ENCODE peak calls at places on chromosomes 6 and 20, in six cellular contexts. One of them, this sample, is unnamed.

GRCh38 chr6:133888931-133889556 is at the start of gene TCF21:
- DNase-seq in hypothalamus: no peak
- DNase-seq in activated T-cell treated with anti-CD3 and anti-CD28 coated beads for 1 hour: no peak
- DNase-seq in activated CD4-positive, alpha-beta memory T cell treated with anti-CD3 and anti-CD28 coated beads, Interleukin-2, amount 10 ng/mL, durations not matched to agents 7 days and 5 days: no peak
- DNase-seq in effector CD4-positive, alpha-beta T cell: no peak
- DNase-seq in NCI-H1105: no peak
- DNase-seq in this sample: no peak

GRCh38 chr6:47306887-47307286 is 2.8 kb downstream of the TNFRSF21 start:
- DNase-seq in activated T-cell treated with anti-CD3 and anti-CD28 coated beads for 1 hour: no peak
- DNase-seq in effector CD4-positive, alpha-beta T cell: no peak
- DNase-seq in activated CD4-positive, alpha-beta memory T cell treated with anti-CD3 and anti-CD28 coated beads, Interleukin-2, amount 10 ng/mL, durations not matched to agents 7 days and 5 days: no peak
- DNase-seq in NCI-H1105: no peak
- DNase-seq in hypothalamus: no peak
- DNase-seq in this sample: no peak

GRCh38 chr6:157649311-157650260 is 173.5 kb upstream of the SNX9 start:
- DNase-seq in effector CD4-positive, alpha-beta T cell: no peak
- DNase-seq in activated CD4-positive, alpha-beta memory T cell treated with anti-CD3 and anti-CD28 coated beads, Interleukin-2, amount 10 ng/mL, durations not matched to agents 7 days and 5 days: no peak
- DNase-seq in activated T-cell treated with anti-CD3 and anti-CD28 coated beads for 1 hour: no peak
- DNase-seq in NCI-H1105: peak; percentile 89
- DNase-seq in hypothalamus: no peak
- DNase-seq in this sample: no peak

GRCh38 chr6:15441215-15441868 is 195.5 kb downstream of the JARID2 start:
- DNase-seq in NCI-H1105: peak; percentile 44
- DNase-seq in activated T-cell treated with anti-CD3 and anti-CD28 coated beads for 1 hour: peak; percentile 14
- DNase-seq in effector CD4-positive, alpha-beta T cell: peak; percentile 17
- DNase-seq in hypothalamus: no peak
- DNase-seq in activated CD4-positive, alpha-beta memory T cell treated with anti-CD3 and anti-CD28 coated beads, Interleukin-2, amount 10 ng/mL, durations not matched to agents 7 days and 5 days: peak; percentile 44
- DNase-seq in this sample: no peak

GRCh38 chr20:49846206-49846807 is 33.7 kb downstream of the SLC9A8 start:
- DNase-seq in hypothalamus: no peak
- DNase-seq in NCI-H1105: peak; percentile 51
- DNase-seq in effector CD4-positive, alpha-beta T cell: peak; percentile 52
- DNase-seq in activated T-cell treated with anti-CD3 and anti-CD28 coated beads for 1 hour: peak; percentile 30
- DNase-seq in activated CD4-positive, alpha-beta memory T cell treated with anti-CD3 and anti-CD28 coated beads, Interleukin-2, amount 10 ng/mL, durations not matched to agents 7 days and 5 days: peak; percentile 50
- DNase-seq in this sample: peak; percentile 59

GRCh38 chr6:158801655-158802294 is 17.4 kb downstream of the EZR start:
- DNase-seq in activated T-cell treated with anti-CD3 and anti-CD28 coated beads for 1 hour: no peak
- DNase-seq in activated CD4-positive, alpha-beta memory T cell treated with anti-CD3 and anti-CD28 coated beads, Interleukin-2, amount 10 ng/mL, durations not matched to agents 7 days and 5 days: no peak
- DNase-seq in effector CD4-positive, alpha-beta T cell: no peak
- DNase-seq in hypothalamus: no peak
- DNase-seq in NCI-H1105: no peak
- DNase-seq in this sample: peak; percentile 4

GRCh38 chr20:4919047-4919704 is 82.1 kb downstream of the SLC23A2 start:
- DNase-seq in hypothalamus: no peak
- DNase-seq in effector CD4-positive, alpha-beta T cell: no peak
- DNase-seq in NCI-H1105: no peak
- DNase-seq in activated T-cell treated with anti-CD3 and anti-CD28 coated beads for 1 hour: no peak
- DNase-seq in activated CD4-positive, alpha-beta memory T cell treated with anti-CD3 and anti-CD28 coated beads, Interleukin-2, amount 10 ng/mL, durations not matched to agents 7 days and 5 days: no peak
- DNase-seq in this sample: no peak

GRCh38 chr6:108175592-108176279 is 9.9 kb downstream of the NR2E1 start:
- DNase-seq in activated CD4-positive, alpha-beta memory T cell treated with anti-CD3 and anti-CD28 coated beads, Interleukin-2, amount 10 ng/mL, durations not matched to agents 7 days and 5 days: peak; percentile 18
- DNase-seq in hypothalamus: no peak
- DNase-seq in effector CD4-positive, alpha-beta T cell: no peak
- DNase-seq in NCI-H1105: no peak
- DNase-seq in activated T-cell treated with anti-CD3 and anti-CD28 coated beads for 1 hour: no peak
- DNase-seq in this sample: no peak

GRCh38 chr20:1802385-1803215 is 92.6 kb upstream of the SIRPA start:
- DNase-seq in activated T-cell treated with anti-CD3 and anti-CD28 coated beads for 1 hour: peak; percentile 10
- DNase-seq in activated CD4-positive, alpha-beta memory T cell treated with anti-CD3 and anti-CD28 coated beads, Interleukin-2, amount 10 ng/mL, durations not matched to agents 7 days and 5 days: peak; percentile 30
- DNase-seq in effector CD4-positive, alpha-beta T cell: no peak
- DNase-seq in hypothalamus: peak; percentile 87
- DNase-seq in NCI-H1105: peak; percentile 68
- DNase-seq in this sample: peak; percentile 25

GRCh38 chr20:47360207-47360488 is 3.6 kb upstream of the ZMYND8 start:
- DNase-seq in activated CD4-positive, alpha-beta memory T cell treated with anti-CD3 and anti-CD28 coated beads, Interleukin-2, amount 10 ng/mL, durations not matched to agents 7 days and 5 days: no peak
- DNase-seq in hypothalamus: no peak
- DNase-seq in NCI-H1105: no peak
- DNase-seq in activated T-cell treated with anti-CD3 and anti-CD28 coated beads for 1 hour: no peak
- DNase-seq in effector CD4-positive, alpha-beta T cell: no peak
- DNase-seq in this sample: no peak

GRCh38 chr6:39861663-39862062 is 69.5 kb downstream of the DAAM2 start:
- DNase-seq in activated CD4-positive, alpha-beta memory T cell treated with anti-CD3 and anti-CD28 coated beads, Interleukin-2, amount 10 ng/mL, durations not matched to agents 7 days and 5 days: no peak
- DNase-seq in activated T-cell treated with anti-CD3 and anti-CD28 coated beads for 1 hour: no peak
- DNase-seq in hypothalamus: no peak
- DNase-seq in NCI-H1105: no peak
- DNase-seq in effector CD4-positive, alpha-beta T cell: no peak
- DNase-seq in this sample: no peak

GRCh38 chr20:33172781-33173180 is 4.8 kb downstream of the BPIFA2 start:
- DNase-seq in NCI-H1105: peak; percentile 52
- DNase-seq in effector CD4-positive, alpha-beta T cell: no peak
- DNase-seq in activated T-cell treated with anti-CD3 and anti-CD28 coated beads for 1 hour: no peak
- DNase-seq in activated CD4-positive, alpha-beta memory T cell treated with anti-CD3 and anti-CD28 coated beads, Interleukin-2, amount 10 ng/mL, durations not matched to agents 7 days and 5 days: no peak
- DNase-seq in hypothalamus: no peak
- DNase-seq in this sample: no peak

GRCh38 chr6:65922049-65922448 is 215.0 kb upstream of the EYS start:
- DNase-seq in NCI-H1105: no peak
- DNase-seq in effector CD4-positive, alpha-beta T cell: no peak
- DNase-seq in activated T-cell treated with anti-CD3 and anti-CD28 coated beads for 1 hour: no peak
- DNase-seq in hypothalamus: no peak
- DNase-seq in activated CD4-positive, alpha-beta memory T cell treated with anti-CD3 and anti-CD28 coated beads, Interleukin-2, amount 10 ng/mL, durations not matched to agents 7 days and 5 days: no peak
- DNase-seq in this sample: no peak

GRCh38 chr6:395432-396125 is 4.0 kb downstream of the IRF4 start:
- DNase-seq in effector CD4-positive, alpha-beta T cell: no peak
- DNase-seq in activated T-cell treated with anti-CD3 and anti-CD28 coated beads for 1 hour: no peak
- DNase-seq in activated CD4-positive, alpha-beta memory T cell treated with anti-CD3 and anti-CD28 coated beads, Interleukin-2, amount 10 ng/mL, durations not matched to agents 7 days and 5 days: no peak
- DNase-seq in NCI-H1105: no peak
- DNase-seq in hypothalamus: no peak
- DNase-seq in this sample: no peak

GRCh38 chr6:116253188-116253504 is 729 bp downstream of the TSPYL4 start:
- DNase-seq in NCI-H1105: no peak
- DNase-seq in activated T-cell treated with anti-CD3 and anti-CD28 coated beads for 1 hour: no peak
- DNase-seq in effector CD4-positive, alpha-beta T cell: no peak
- DNase-seq in hypothalamus: no peak
- DNase-seq in activated CD4-positive, alpha-beta memory T cell treated with anti-CD3 and anti-CD28 coated beads, Interleukin-2, amount 10 ng/mL, durations not matched to agents 7 days and 5 days: no peak
- DNase-seq in this sample: no peak

GRCh38 chr20:57698191-57698866 is 11.5 kb downstream of the PMEPA1 start:
- DNase-seq in effector CD4-positive, alpha-beta T cell: no peak
- DNase-seq in activated CD4-positive, alpha-beta memory T cell treated with anti-CD3 and anti-CD28 coated beads, Interleukin-2, amount 10 ng/mL, durations not matched to agents 7 days and 5 days: peak; percentile 69
- DNase-seq in NCI-H1105: no peak
- DNase-seq in activated T-cell treated with anti-CD3 and anti-CD28 coated beads for 1 hour: peak; percentile 20
- DNase-seq in hypothalamus: no peak
- DNase-seq in this sample: no peak

GRCh38 chr6:114323784-114324183 is 19.0 kb downstream of the HS3ST5 start:
- DNase-seq in activated CD4-positive, alpha-beta memory T cell treated with anti-CD3 and anti-CD28 coated beads, Interleukin-2, amount 10 ng/mL, durations not matched to agents 7 days and 5 days: no peak
- DNase-seq in hypothalamus: no peak
- DNase-seq in effector CD4-positive, alpha-beta T cell: no peak
- DNase-seq in NCI-H1105: no peak
- DNase-seq in activated T-cell treated with anti-CD3 and anti-CD28 coated beads for 1 hour: no peak
- DNase-seq in this sample: no peak

GRCh38 chr20:32516985-32517873 is 67.9 kb downstream of the NOL4L start:
- DNase-seq in activated CD4-positive, alpha-beta memory T cell treated with anti-CD3 and anti-CD28 coated beads, Interleukin-2, amount 10 ng/mL, durations not matched to agents 7 days and 5 days: no peak
- DNase-seq in NCI-H1105: no peak
- DNase-seq in effector CD4-positive, alpha-beta T cell: no peak
- DNase-seq in hypothalamus: no peak
- DNase-seq in activated T-cell treated with anti-CD3 and anti-CD28 coated beads for 1 hour: no peak
- DNase-seq in this sample: no peak

GRCh38 chr20:17674722-17675518 is 7.1 kb downstream of the RRBP1 start:
- DNase-seq in activated CD4-positive, alpha-beta memory T cell treated with anti-CD3 and anti-CD28 coated beads, Interleukin-2, amount 10 ng/mL, durations not matched to agents 7 days and 5 days: no peak
- DNase-seq in hypothalamus: no peak
- DNase-seq in activated T-cell treated with anti-CD3 and anti-CD28 coated beads for 1 hour: no peak
- DNase-seq in effector CD4-positive, alpha-beta T cell: no peak
- DNase-seq in NCI-H1105: no peak
- DNase-seq in this sample: no peak

GRCh38 chr20:49843139-49843538 is 30.5 kb downstream of the SLC9A8 start:
- DNase-seq in NCI-H1105: no peak
- DNase-seq in effector CD4-positive, alpha-beta T cell: no peak
- DNase-seq in activated CD4-positive, alpha-beta memory T cell treated with anti-CD3 and anti-CD28 coated beads, Interleukin-2, amount 10 ng/mL, durations not matched to agents 7 days and 5 days: no peak
- DNase-seq in hypothalamus: no peak
- DNase-seq in activated T-cell treated with anti-CD3 and anti-CD28 coated beads for 1 hour: no peak
- DNase-seq in this sample: no peak

GRCh38 chr20:41135187-41135887 is 2.0 kb upstream of the PLCG1 start:
- DNase-seq in activated T-cell treated with anti-CD3 and anti-CD28 coated beads for 1 hour: peak; percentile 55
- DNase-seq in NCI-H1105: peak; percentile 24
- DNase-seq in hypothalamus: no peak
- DNase-seq in activated CD4-positive, alpha-beta memory T cell treated with anti-CD3 and anti-CD28 coated beads, Interleukin-2, amount 10 ng/mL, durations not matched to agents 7 days and 5 days: peak; percentile 65
- DNase-seq in effector CD4-positive, alpha-beta T cell: peak; percentile 53
- DNase-seq in this sample: peak; percentile 66

GRCh38 chr6:108621117-108621516 is 60.4 kb downstream of the FOXO3 start:
- DNase-seq in NCI-H1105: no peak
- DNase-seq in activated CD4-positive, alpha-beta memory T cell treated with anti-CD3 and anti-CD28 coated beads, Interleukin-2, amount 10 ng/mL, durations not matched to agents 7 days and 5 days: no peak
- DNase-seq in effector CD4-positive, alpha-beta T cell: no peak
- DNase-seq in hypothalamus: peak; percentile 13
- DNase-seq in activated T-cell treated with anti-CD3 and anti-CD28 coated beads for 1 hour: no peak
- DNase-seq in this sample: no peak

GRCh38 chr6:117840541-117840983 is 66.5 kb upstream of the SLC35F1 start:
- DNase-seq in activated CD4-positive, alpha-beta memory T cell treated with anti-CD3 and anti-CD28 coated beads, Interleukin-2, amount 10 ng/mL, durations not matched to agents 7 days and 5 days: no peak
- DNase-seq in effector CD4-positive, alpha-beta T cell: no peak
- DNase-seq in NCI-H1105: peak; percentile 51
- DNase-seq in activated T-cell treated with anti-CD3 and anti-CD28 coated beads for 1 hour: no peak
- DNase-seq in hypothalamus: no peak
- DNase-seq in this sample: no peak

GRCh38 chr6:148839044-148839443 is 92.2 kb downstream of the UST start:
- DNase-seq in activated T-cell treated with anti-CD3 and anti-CD28 coated beads for 1 hour: no peak
- DNase-seq in NCI-H1105: no peak
- DNase-seq in activated CD4-positive, alpha-beta memory T cell treated with anti-CD3 and anti-CD28 coated beads, Interleukin-2, amount 10 ng/mL, durations not matched to agents 7 days and 5 days: no peak
- DNase-seq in hypothalamus: no peak
- DNase-seq in effector CD4-positive, alpha-beta T cell: no peak
- DNase-seq in this sample: no peak

GRCh38 chr6:4327841-4328240 is 192.5 kb upstream of the ECI2 start:
- DNase-seq in activated CD4-positive, alpha-beta memory T cell treated with anti-CD3 and anti-CD28 coated beads, Interleukin-2, amount 10 ng/mL, durations not matched to agents 7 days and 5 days: no peak
- DNase-seq in NCI-H1105: no peak
- DNase-seq in effector CD4-positive, alpha-beta T cell: no peak
- DNase-seq in activated T-cell treated with anti-CD3 and anti-CD28 coated beads for 1 hour: no peak
- DNase-seq in hypothalamus: no peak
- DNase-seq in this sample: no peak

GRCh38 chr20:43507150-43508080 is at the start of gene L3MBTL1:
- DNase-seq in hypothalamus: peak; percentile 19
- DNase-seq in activated CD4-positive, alpha-beta memory T cell treated with anti-CD3 and anti-CD28 coated beads, Interleukin-2, amount 10 ng/mL, durations not matched to agents 7 days and 5 days: peak; percentile 18
- DNase-seq in NCI-H1105: peak; percentile 25
- DNase-seq in activated T-cell treated with anti-CD3 and anti-CD28 coated beads for 1 hour: no peak
- DNase-seq in effector CD4-positive, alpha-beta T cell: no peak
- DNase-seq in this sample: no peak

GRCh38 chr6:3229566-3230274 is 2.3 kb upstream of the TUBB2B start:
- DNase-seq in effector CD4-positive, alpha-beta T cell: no peak
- DNase-seq in hypothalamus: peak; percentile 65
- DNase-seq in NCI-H1105: peak; percentile 79
- DNase-seq in activated T-cell treated with anti-CD3 and anti-CD28 coated beads for 1 hour: no peak
- DNase-seq in activated CD4-positive, alpha-beta memory T cell treated with anti-CD3 and anti-CD28 coated beads, Interleukin-2, amount 10 ng/mL, durations not matched to agents 7 days and 5 days: peak; percentile 39
- DNase-seq in this sample: no peak

GRCh38 chr6:161684721-161685120 is 410.9 kb upstream of the AGPAT4 start:
- DNase-seq in hypothalamus: no peak
- DNase-seq in NCI-H1105: no peak
- DNase-seq in effector CD4-positive, alpha-beta T cell: no peak
- DNase-seq in activated CD4-positive, alpha-beta memory T cell treated with anti-CD3 and anti-CD28 coated beads, Interleukin-2, amount 10 ng/mL, durations not matched to agents 7 days and 5 days: no peak
- DNase-seq in activated T-cell treated with anti-CD3 and anti-CD28 coated beads for 1 hour: no peak
- DNase-seq in this sample: no peak

GRCh38 chr6:161915456-161915964 is 641.6 kb upstream of the AGPAT4 start:
- DNase-seq in effector CD4-positive, alpha-beta T cell: no peak
- DNase-seq in activated CD4-positive, alpha-beta memory T cell treated with anti-CD3 and anti-CD28 coated beads, Interleukin-2, amount 10 ng/mL, durations not matched to agents 7 days and 5 days: no peak
- DNase-seq in activated T-cell treated with anti-CD3 and anti-CD28 coated beads for 1 hour: no peak
- DNase-seq in hypothalamus: no peak
- DNase-seq in NCI-H1105: no peak
- DNase-seq in this sample: no peak

GRCh38 chr20:20466341-20466879 is 98.5 kb downstream of the INSM1 start:
- DNase-seq in effector CD4-positive, alpha-beta T cell: no peak
- DNase-seq in activated CD4-positive, alpha-beta memory T cell treated with anti-CD3 and anti-CD28 coated beads, Interleukin-2, amount 10 ng/mL, durations not matched to agents 7 days and 5 days: peak; percentile 21
- DNase-seq in hypothalamus: no peak
- DNase-seq in activated T-cell treated with anti-CD3 and anti-CD28 coated beads for 1 hour: no peak
- DNase-seq in NCI-H1105: no peak
- DNase-seq in this sample: no peak

GRCh38 chr20:10475225-10475624 is 40.1 kb downstream of the SLX4IP start:
- DNase-seq in effector CD4-positive, alpha-beta T cell: no peak
- DNase-seq in activated CD4-positive, alpha-beta memory T cell treated with anti-CD3 and anti-CD28 coated beads, Interleukin-2, amount 10 ng/mL, durations not matched to agents 7 days and 5 days: no peak
- DNase-seq in hypothalamus: no peak
- DNase-seq in activated T-cell treated with anti-CD3 and anti-CD28 coated beads for 1 hour: no peak
- DNase-seq in NCI-H1105: no peak
- DNase-seq in this sample: no peak

GRCh38 chr6:52146851-52147445 is 39.2 kb upstream of the IL17A start:
- DNase-seq in effector CD4-positive, alpha-beta T cell: no peak
- DNase-seq in activated CD4-positive, alpha-beta memory T cell treated with anti-CD3 and anti-CD28 coated beads, Interleukin-2, amount 10 ng/mL, durations not matched to agents 7 days and 5 days: no peak
- DNase-seq in hypothalamus: no peak
- DNase-seq in activated T-cell treated with anti-CD3 and anti-CD28 coated beads for 1 hour: no peak
- DNase-seq in NCI-H1105: no peak
- DNase-seq in this sample: no peak

GRCh38 chr6:106547053-106547414 is 82.3 kb downstream of the RTN4IP1 start:
- DNase-seq in activated CD4-positive, alpha-beta memory T cell treated with anti-CD3 and anti-CD28 coated beads, Interleukin-2, amount 10 ng/mL, durations not matched to agents 7 days and 5 days: no peak
- DNase-seq in effector CD4-positive, alpha-beta T cell: no peak
- DNase-seq in NCI-H1105: peak; percentile 6
- DNase-seq in hypothalamus: no peak
- DNase-seq in activated T-cell treated with anti-CD3 and anti-CD28 coated beads for 1 hour: no peak
- DNase-seq in this sample: no peak

GRCh38 chr6:11586574-11586973 is 49.0 kb downstream of the TMEM170B start:
- DNase-seq in activated CD4-positive, alpha-beta memory T cell treated with anti-CD3 and anti-CD28 coated beads, Interleukin-2, amount 10 ng/mL, durations not matched to agents 7 days and 5 days: no peak
- DNase-seq in hypothalamus: no peak
- DNase-seq in activated T-cell treated with anti-CD3 and anti-CD28 coated beads for 1 hour: no peak
- DNase-seq in effector CD4-positive, alpha-beta T cell: no peak
- DNase-seq in NCI-H1105: no peak
- DNase-seq in this sample: no peak

This sample was measured in CD8-positive, alpha-beta T cell.